ENCODE peak calls at places on chromosome 19, in six cellular contexts. One of them, this sample, is unnamed.

GRCh38 chr19:40605201-40605971 is 4.2 kb downstream of the LTBP4 start:
- DNase-seq in hepatocyte: peak
- DNase-seq in stimulated activated CD4-positive, alpha-beta T cell treated with anti-CD3 and anti-CD28 coated beads, Interleukin-12 subunit alpha, Interleukin-12 subunit beta, amount 100 ng/mL, for 4 hours: peak
- DNase-seq in caudate nucleus: no peak
- DNase-seq in stimulated activated CD8-positive, alpha-beta memory T cell treated with anti-CD3 and anti-CD28 coated beads, Interleukin-15, amount 100 ng/mL, for 24 hours: peak
- DNase-seq in RPMI8226: peak
- DNase-seq in this sample: peak

GRCh38 chr19:58091251-58091995 is 6.6 kb downstream of the ZSCAN18 start:
- DNase-seq in hepatocyte: no peak
- DNase-seq in stimulated activated CD4-positive, alpha-beta T cell treated with anti-CD3 and anti-CD28 coated beads, Interleukin-12 subunit alpha, Interleukin-12 subunit beta, amount 100 ng/mL, for 4 hours: no peak
- DNase-seq in caudate nucleus: no peak
- DNase-seq in stimulated activated CD8-positive, alpha-beta memory T cell treated with anti-CD3 and anti-CD28 coated beads, Interleukin-15, amount 100 ng/mL, for 24 hours: no peak
- DNase-seq in RPMI8226: no peak
- DNase-seq in this sample: no peak

GRCh38 chr19:35622750-35623149 is 6.1 kb upstream of the RBM42 start:
- DNase-seq in hepatocyte: no peak
- DNase-seq in stimulated activated CD4-positive, alpha-beta T cell treated with anti-CD3 and anti-CD28 coated beads, Interleukin-12 subunit alpha, Interleukin-12 subunit beta, amount 100 ng/mL, for 4 hours: no peak
- DNase-seq in caudate nucleus: no peak
- DNase-seq in stimulated activated CD8-positive, alpha-beta memory T cell treated with anti-CD3 and anti-CD28 coated beads, Interleukin-15, amount 100 ng/mL, for 24 hours: no peak
- DNase-seq in RPMI8226: no peak
- DNase-seq in this sample: no peak

GRCh38 chr19:30070970-30071632 is 129.1 kb downstream of the URI1 start:
- DNase-seq in hepatocyte: no peak
- DNase-seq in stimulated activated CD4-positive, alpha-beta T cell treated with anti-CD3 and anti-CD28 coated beads, Interleukin-12 subunit alpha, Interleukin-12 subunit beta, amount 100 ng/mL, for 4 hours: no peak
- DNase-seq in caudate nucleus: no peak
- DNase-seq in stimulated activated CD8-positive, alpha-beta memory T cell treated with anti-CD3 and anti-CD28 coated beads, Interleukin-15, amount 100 ng/mL, for 24 hours: no peak
- DNase-seq in RPMI8226: no peak
- DNase-seq in this sample: no peak

GRCh38 chr19:41758846-41759245 is 3.5 kb downstream of the CEACAM6 start:
- DNase-seq in hepatocyte: no peak
- DNase-seq in stimulated activated CD4-positive, alpha-beta T cell treated with anti-CD3 and anti-CD28 coated beads, Interleukin-12 subunit alpha, Interleukin-12 subunit beta, amount 100 ng/mL, for 4 hours: no peak
- DNase-seq in caudate nucleus: no peak
- DNase-seq in stimulated activated CD8-positive, alpha-beta memory T cell treated with anti-CD3 and anti-CD28 coated beads, Interleukin-15, amount 100 ng/mL, for 24 hours: no peak
- DNase-seq in RPMI8226: no peak
- DNase-seq in this sample: no peak

GRCh38 chr19:45632468-45633196 is 6.6 kb downstream of the EML2 start:
- DNase-seq in hepatocyte: peak
- DNase-seq in stimulated activated CD4-positive, alpha-beta T cell treated with anti-CD3 and anti-CD28 coated beads, Interleukin-12 subunit alpha, Interleukin-12 subunit beta, amount 100 ng/mL, for 4 hours: peak
- DNase-seq in caudate nucleus: peak
- DNase-seq in stimulated activated CD8-positive, alpha-beta memory T cell treated with anti-CD3 and anti-CD28 coated beads, Interleukin-15, amount 100 ng/mL, for 24 hours: no peak
- DNase-seq in RPMI8226: no peak
- DNase-seq in this sample: peak

GRCh38 chr19:46369817-46370216 is 22.9 kb downstream of the PPP5C start:
- DNase-seq in hepatocyte: no peak
- DNase-seq in stimulated activated CD4-positive, alpha-beta T cell treated with anti-CD3 and anti-CD28 coated beads, Interleukin-12 subunit alpha, Interleukin-12 subunit beta, amount 100 ng/mL, for 4 hours: no peak
- DNase-seq in caudate nucleus: no peak
- DNase-seq in stimulated activated CD8-positive, alpha-beta memory T cell treated with anti-CD3 and anti-CD28 coated beads, Interleukin-15, amount 100 ng/mL, for 24 hours: no peak
- DNase-seq in RPMI8226: no peak
- DNase-seq in this sample: no peak

GRCh38 chr19:38614289-38614688 is 3.5 kb downstream of the MAP4K1 start:
- DNase-seq in hepatocyte: no peak
- DNase-seq in stimulated activated CD4-positive, alpha-beta T cell treated with anti-CD3 and anti-CD28 coated beads, Interleukin-12 subunit alpha, Interleukin-12 subunit beta, amount 100 ng/mL, for 4 hours: no peak
- DNase-seq in caudate nucleus: no peak
- DNase-seq in stimulated activated CD8-positive, alpha-beta memory T cell treated with anti-CD3 and anti-CD28 coated beads, Interleukin-15, amount 100 ng/mL, for 24 hours: no peak
- DNase-seq in RPMI8226: no peak
- DNase-seq in this sample: no peak

GRCh38 chr19:49951806-49952474 is 9.0 kb downstream of the SIGLEC11 start:
- DNase-seq in hepatocyte: no peak
- DNase-seq in stimulated activated CD4-positive, alpha-beta T cell treated with anti-CD3 and anti-CD28 coated beads, Interleukin-12 subunit alpha, Interleukin-12 subunit beta, amount 100 ng/mL, for 4 hours: no peak
- DNase-seq in caudate nucleus: no peak
- DNase-seq in stimulated activated CD8-positive, alpha-beta memory T cell treated with anti-CD3 and anti-CD28 coated beads, Interleukin-15, amount 100 ng/mL, for 24 hours: no peak
- DNase-seq in RPMI8226: no peak
- DNase-seq in this sample: no peak

GRCh38 chr19:38206928-38207327 is 17.1 kb downstream of the DPF1 start:
- DNase-seq in hepatocyte: no peak
- DNase-seq in stimulated activated CD4-positive, alpha-beta T cell treated with anti-CD3 and anti-CD28 coated beads, Interleukin-12 subunit alpha, Interleukin-12 subunit beta, amount 100 ng/mL, for 4 hours: no peak
- DNase-seq in caudate nucleus: no peak
- DNase-seq in stimulated activated CD8-positive, alpha-beta memory T cell treated with anti-CD3 and anti-CD28 coated beads, Interleukin-15, amount 100 ng/mL, for 24 hours: no peak
- DNase-seq in RPMI8226: no peak
- DNase-seq in this sample: no peak

GRCh38 chr19:2703691-2704216 is 1.3 kb upstream of the GNG7 start:
- DNase-seq in hepatocyte: no peak
- DNase-seq in stimulated activated CD4-positive, alpha-beta T cell treated with anti-CD3 and anti-CD28 coated beads, Interleukin-12 subunit alpha, Interleukin-12 subunit beta, amount 100 ng/mL, for 4 hours: no peak
- DNase-seq in caudate nucleus: no peak
- DNase-seq in stimulated activated CD8-positive, alpha-beta memory T cell treated with anti-CD3 and anti-CD28 coated beads, Interleukin-15, amount 100 ng/mL, for 24 hours: no peak
- DNase-seq in RPMI8226: no peak
- DNase-seq in this sample: no peak

GRCh38 chr19:1266116-1266817 is 2.9 kb upstream of the CIRBP start:
- DNase-seq in hepatocyte: peak
- DNase-seq in stimulated activated CD4-positive, alpha-beta T cell treated with anti-CD3 and anti-CD28 coated beads, Interleukin-12 subunit alpha, Interleukin-12 subunit beta, amount 100 ng/mL, for 4 hours: peak
- DNase-seq in caudate nucleus: peak
- DNase-seq in stimulated activated CD8-positive, alpha-beta memory T cell treated with anti-CD3 and anti-CD28 coated beads, Interleukin-15, amount 100 ng/mL, for 24 hours: no peak
- DNase-seq in RPMI8226: peak
- DNase-seq in this sample: peak

GRCh38 chr19:36058481-36059179 is 3.9 kb downstream of the WDR62 start:
- DNase-seq in hepatocyte: peak
- DNase-seq in stimulated activated CD4-positive, alpha-beta T cell treated with anti-CD3 and anti-CD28 coated beads, Interleukin-12 subunit alpha, Interleukin-12 subunit beta, amount 100 ng/mL, for 4 hours: no peak
- DNase-seq in caudate nucleus: no peak
- DNase-seq in stimulated activated CD8-positive, alpha-beta memory T cell treated with anti-CD3 and anti-CD28 coated beads, Interleukin-15, amount 100 ng/mL, for 24 hours: no peak
- DNase-seq in RPMI8226: no peak
- DNase-seq in this sample: no peak

GRCh38 chr19:55441692-55442321 is 1.3 kb downstream of the SHISA7 start:
- DNase-seq in hepatocyte: no peak
- DNase-seq in stimulated activated CD4-positive, alpha-beta T cell treated with anti-CD3 and anti-CD28 coated beads, Interleukin-12 subunit alpha, Interleukin-12 subunit beta, amount 100 ng/mL, for 4 hours: no peak
- DNase-seq in caudate nucleus: no peak
- DNase-seq in stimulated activated CD8-positive, alpha-beta memory T cell treated with anti-CD3 and anti-CD28 coated beads, Interleukin-15, amount 100 ng/mL, for 24 hours: no peak
- DNase-seq in RPMI8226: peak
- DNase-seq in this sample: no peak

GRCh38 chr19:56147307-56147706 is 6.2 kb downstream of the ZNF444 start:
- DNase-seq in hepatocyte: no peak
- DNase-seq in stimulated activated CD4-positive, alpha-beta T cell treated with anti-CD3 and anti-CD28 coated beads, Interleukin-12 subunit alpha, Interleukin-12 subunit beta, amount 100 ng/mL, for 4 hours: no peak
- DNase-seq in caudate nucleus: no peak
- DNase-seq in stimulated activated CD8-positive, alpha-beta memory T cell treated with anti-CD3 and anti-CD28 coated beads, Interleukin-15, amount 100 ng/mL, for 24 hours: no peak
- DNase-seq in RPMI8226: no peak
- DNase-seq in this sample: no peak

GRCh38 chr19:1038995-1039645 is 787 bp upstream of the ABCA7 start:
- DNase-seq in hepatocyte: no peak
- DNase-seq in stimulated activated CD4-positive, alpha-beta T cell treated with anti-CD3 and anti-CD28 coated beads, Interleukin-12 subunit alpha, Interleukin-12 subunit beta, amount 100 ng/mL, for 4 hours: no peak
- DNase-seq in caudate nucleus: no peak
- DNase-seq in stimulated activated CD8-positive, alpha-beta memory T cell treated with anti-CD3 and anti-CD28 coated beads, Interleukin-15, amount 100 ng/mL, for 24 hours: no peak
- DNase-seq in RPMI8226: peak
- DNase-seq in this sample: no peak

GRCh38 chr19:32902448-32902847 is 32.9 kb upstream of the SLC7A9 start:
- DNase-seq in hepatocyte: peak
- DNase-seq in stimulated activated CD4-positive, alpha-beta T cell treated with anti-CD3 and anti-CD28 coated beads, Interleukin-12 subunit alpha, Interleukin-12 subunit beta, amount 100 ng/mL, for 4 hours: no peak
- DNase-seq in caudate nucleus: no peak
- DNase-seq in stimulated activated CD8-positive, alpha-beta memory T cell treated with anti-CD3 and anti-CD28 coated beads, Interleukin-15, amount 100 ng/mL, for 24 hours: no peak
- DNase-seq in RPMI8226: no peak
- DNase-seq in this sample: no peak

GRCh38 chr19:33960566-33960965 is 163.9 kb downstream of the KCTD15 start:
- DNase-seq in hepatocyte: no peak
- DNase-seq in stimulated activated CD4-positive, alpha-beta T cell treated with anti-CD3 and anti-CD28 coated beads, Interleukin-12 subunit alpha, Interleukin-12 subunit beta, amount 100 ng/mL, for 4 hours: no peak
- DNase-seq in caudate nucleus: no peak
- DNase-seq in stimulated activated CD8-positive, alpha-beta memory T cell treated with anti-CD3 and anti-CD28 coated beads, Interleukin-15, amount 100 ng/mL, for 24 hours: no peak
- DNase-seq in RPMI8226: no peak
- DNase-seq in this sample: no peak

GRCh38 chr19:18807861-18808331 is 16.8 kb upstream of the COMP start:
- DNase-seq in hepatocyte: peak
- DNase-seq in stimulated activated CD4-positive, alpha-beta T cell treated with anti-CD3 and anti-CD28 coated beads, Interleukin-12 subunit alpha, Interleukin-12 subunit beta, amount 100 ng/mL, for 4 hours: no peak
- DNase-seq in caudate nucleus: no peak
- DNase-seq in stimulated activated CD8-positive, alpha-beta memory T cell treated with anti-CD3 and anti-CD28 coated beads, Interleukin-15, amount 100 ng/mL, for 24 hours: no peak
- DNase-seq in RPMI8226: no peak
- DNase-seq in this sample: no peak

GRCh38 chr19:44960906-44961734 is 5.9 kb downstream of the CLPTM1 start:
- DNase-seq in hepatocyte: no peak
- DNase-seq in stimulated activated CD4-positive, alpha-beta T cell treated with anti-CD3 and anti-CD28 coated beads, Interleukin-12 subunit alpha, Interleukin-12 subunit beta, amount 100 ng/mL, for 4 hours: no peak
- DNase-seq in caudate nucleus: no peak
- DNase-seq in stimulated activated CD8-positive, alpha-beta memory T cell treated with anti-CD3 and anti-CD28 coated beads, Interleukin-15, amount 100 ng/mL, for 24 hours: no peak
- DNase-seq in RPMI8226: peak
- DNase-seq in this sample: no peak

GRCh38 chr19:55493650-55494171 is 5.5 kb downstream of the SSC5D start:
- DNase-seq in hepatocyte: no peak
- DNase-seq in stimulated activated CD4-positive, alpha-beta T cell treated with anti-CD3 and anti-CD28 coated beads, Interleukin-12 subunit alpha, Interleukin-12 subunit beta, amount 100 ng/mL, for 4 hours: no peak
- DNase-seq in caudate nucleus: no peak
- DNase-seq in stimulated activated CD8-positive, alpha-beta memory T cell treated with anti-CD3 and anti-CD28 coated beads, Interleukin-15, amount 100 ng/mL, for 24 hours: no peak
- DNase-seq in RPMI8226: no peak
- DNase-seq in this sample: no peak

GRCh38 chr19:54073829-54074228 is 7.3 kb downstream of the TARM1 start:
- DNase-seq in hepatocyte: no peak
- DNase-seq in stimulated activated CD4-positive, alpha-beta T cell treated with anti-CD3 and anti-CD28 coated beads, Interleukin-12 subunit alpha, Interleukin-12 subunit beta, amount 100 ng/mL, for 4 hours: no peak
- DNase-seq in caudate nucleus: no peak
- DNase-seq in stimulated activated CD8-positive, alpha-beta memory T cell treated with anti-CD3 and anti-CD28 coated beads, Interleukin-15, amount 100 ng/mL, for 24 hours: no peak
- DNase-seq in RPMI8226: no peak
- DNase-seq in this sample: no peak

GRCh38 chr19:13843104-13843921 is 33.6 kb upstream of the NANOS3 start:
- DNase-seq in hepatocyte: peak
- DNase-seq in stimulated activated CD4-positive, alpha-beta T cell treated with anti-CD3 and anti-CD28 coated beads, Interleukin-12 subunit alpha, Interleukin-12 subunit beta, amount 100 ng/mL, for 4 hours: no peak
- DNase-seq in caudate nucleus: no peak
- DNase-seq in stimulated activated CD8-positive, alpha-beta memory T cell treated with anti-CD3 and anti-CD28 coated beads, Interleukin-15, amount 100 ng/mL, for 24 hours: no peak
- DNase-seq in RPMI8226: no peak
- DNase-seq in this sample: peak

GRCh38 chr19:2050349-2050990 is 574 bp downstream of the MKNK2 start:
- DNase-seq in hepatocyte: no peak
- DNase-seq in stimulated activated CD4-positive, alpha-beta T cell treated with anti-CD3 and anti-CD28 coated beads, Interleukin-12 subunit alpha, Interleukin-12 subunit beta, amount 100 ng/mL, for 4 hours: no peak
- DNase-seq in caudate nucleus: no peak
- DNase-seq in stimulated activated CD8-positive, alpha-beta memory T cell treated with anti-CD3 and anti-CD28 coated beads, Interleukin-15, amount 100 ng/mL, for 24 hours: no peak
- DNase-seq in RPMI8226: no peak
- DNase-seq in this sample: no peak

GRCh38 chr19:17565611-17566010 is 10.2 kb downstream of the COLGALT1 start:
- DNase-seq in hepatocyte: no peak
- DNase-seq in stimulated activated CD4-positive, alpha-beta T cell treated with anti-CD3 and anti-CD28 coated beads, Interleukin-12 subunit alpha, Interleukin-12 subunit beta, amount 100 ng/mL, for 4 hours: no peak
- DNase-seq in caudate nucleus: no peak
- DNase-seq in stimulated activated CD8-positive, alpha-beta memory T cell treated with anti-CD3 and anti-CD28 coated beads, Interleukin-15, amount 100 ng/mL, for 24 hours: no peak
- DNase-seq in RPMI8226: no peak
- DNase-seq in this sample: no peak

GRCh38 chr19:6066661-6067646 is 43.3 kb downstream of the RFX2 start:
- DNase-seq in hepatocyte: peak
- DNase-seq in stimulated activated CD4-positive, alpha-beta T cell treated with anti-CD3 and anti-CD28 coated beads, Interleukin-12 subunit alpha, Interleukin-12 subunit beta, amount 100 ng/mL, for 4 hours: no peak
- DNase-seq in caudate nucleus: peak
- DNase-seq in stimulated activated CD8-positive, alpha-beta memory T cell treated with anti-CD3 and anti-CD28 coated beads, Interleukin-15, amount 100 ng/mL, for 24 hours: no peak
- DNase-seq in RPMI8226: no peak
- DNase-seq in this sample: peak

GRCh38 chr19:42051166-42052115 is 18.6 kb downstream of the GRIK5 start:
- DNase-seq in hepatocyte: peak
- DNase-seq in stimulated activated CD4-positive, alpha-beta T cell treated with anti-CD3 and anti-CD28 coated beads, Interleukin-12 subunit alpha, Interleukin-12 subunit beta, amount 100 ng/mL, for 4 hours: no peak
- DNase-seq in caudate nucleus: no peak
- DNase-seq in stimulated activated CD8-positive, alpha-beta memory T cell treated with anti-CD3 and anti-CD28 coated beads, Interleukin-15, amount 100 ng/mL, for 24 hours: no peak
- DNase-seq in RPMI8226: no peak
- DNase-seq in this sample: no peak

GRCh38 chr19:49560358-49560900 is 19.9 kb downstream of the NOSIP start:
- DNase-seq in hepatocyte: no peak
- DNase-seq in stimulated activated CD4-positive, alpha-beta T cell treated with anti-CD3 and anti-CD28 coated beads, Interleukin-12 subunit alpha, Interleukin-12 subunit beta, amount 100 ng/mL, for 4 hours: no peak
- DNase-seq in caudate nucleus: peak
- DNase-seq in stimulated activated CD8-positive, alpha-beta memory T cell treated with anti-CD3 and anti-CD28 coated beads, Interleukin-15, amount 100 ng/mL, for 24 hours: no peak
- DNase-seq in RPMI8226: no peak
- DNase-seq in this sample: no peak

GRCh38 chr19:4730740-4731171 is 7.1 kb upstream of the DPP9 start:
- DNase-seq in hepatocyte: no peak
- DNase-seq in stimulated activated CD4-positive, alpha-beta T cell treated with anti-CD3 and anti-CD28 coated beads, Interleukin-12 subunit alpha, Interleukin-12 subunit beta, amount 100 ng/mL, for 4 hours: peak
- DNase-seq in caudate nucleus: no peak
- DNase-seq in stimulated activated CD8-positive, alpha-beta memory T cell treated with anti-CD3 and anti-CD28 coated beads, Interleukin-15, amount 100 ng/mL, for 24 hours: peak
- DNase-seq in RPMI8226: peak
- DNase-seq in this sample: no peak

GRCh38 chr19:42301646-42302204 is at the start of gene PRR19:
- DNase-seq in hepatocyte: peak
- DNase-seq in stimulated activated CD4-positive, alpha-beta T cell treated with anti-CD3 and anti-CD28 coated beads, Interleukin-12 subunit alpha, Interleukin-12 subunit beta, amount 100 ng/mL, for 4 hours: no peak
- DNase-seq in caudate nucleus: no peak
- DNase-seq in stimulated activated CD8-positive, alpha-beta memory T cell treated with anti-CD3 and anti-CD28 coated beads, Interleukin-15, amount 100 ng/mL, for 24 hours: no peak
- DNase-seq in RPMI8226: no peak
- DNase-seq in this sample: no peak

GRCh38 chr19:46068345-46069258 is 27.8 kb upstream of the IGFL4 start:
- DNase-seq in hepatocyte: peak
- DNase-seq in stimulated activated CD4-positive, alpha-beta T cell treated with anti-CD3 and anti-CD28 coated beads, Interleukin-12 subunit alpha, Interleukin-12 subunit beta, amount 100 ng/mL, for 4 hours: no peak
- DNase-seq in caudate nucleus: no peak
- DNase-seq in stimulated activated CD8-positive, alpha-beta memory T cell treated with anti-CD3 and anti-CD28 coated beads, Interleukin-15, amount 100 ng/mL, for 24 hours: no peak
- DNase-seq in RPMI8226: peak
- DNase-seq in this sample: peak

GRCh38 chr19:15417699-15418098 is 1.1 kb downstream of the AKAP8L start:
- DNase-seq in hepatocyte: no peak
- DNase-seq in stimulated activated CD4-positive, alpha-beta T cell treated with anti-CD3 and anti-CD28 coated beads, Interleukin-12 subunit alpha, Interleukin-12 subunit beta, amount 100 ng/mL, for 4 hours: no peak
- DNase-seq in caudate nucleus: no peak
- DNase-seq in stimulated activated CD8-positive, alpha-beta memory T cell treated with anti-CD3 and anti-CD28 coated beads, Interleukin-15, amount 100 ng/mL, for 24 hours: no peak
- DNase-seq in RPMI8226: no peak
- DNase-seq in this sample: peak